ENCODE peak calls at places on chromosomes 2 and 18, in seven cellular contexts. T is heart left ventricle, G is body of pancreas, W is fibroblast of lung, N is tibial nerve, Y is astrocyte, I is heart right ventricle. J is an unnamed sample.

GRCh38 chr2:74374509-74375205 is 5.5 kb downstream of the DCTN1 start:
- DNase-seq in N (peak; percentile 71), I (peak; percentile 64), G (peak; percentile 25), W (peak; percentile 83), T (peak; percentile 86), Y (peak; percentile 75), J (no peak)

GRCh38 chr2:15599994-15600393 is 8.3 kb downstream of the DDX1 start:
- DNase-seq in G (no peak), N (no peak), T (no peak), I (no peak), Y (no peak), W (no peak), J (no peak)

GRCh38 chr2:103739216-103739615 is 977.4 kb downstream of the TMEM182 start:
- DNase-seq in I (no peak), Y (no peak), G (no peak), N (no peak), T (no peak), W (peak; percentile 1), J (no peak)

GRCh38 chr18:7155092-7155491 is 37.5 kb upstream of the LAMA1 start:
- DNase-seq in N (no peak), Y (no peak), W (no peak), G (no peak), I (no peak), T (no peak), J (no peak)

GRCh38 chr2:66013456-66013855 is 421.5 kb upstream of the MEIS1 start:
- DNase-seq in T (no peak), I (no peak), N (no peak), W (no peak), G (no peak), Y (no peak), J (no peak)

GRCh38 chr2:73285162-73285739 is 973 bp upstream of the FBXO41 start:
- DNase-seq in I (no peak), G (no peak), Y (no peak), N (no peak), T (no peak), W (no peak), J (no peak)

GRCh38 chr2:210227689-210228088 is 2.4 kb upstream of the ACADL start:
- DNase-seq in I (no peak), Y (no peak), T (no peak), N (no peak), G (no peak), W (no peak), J (peak; percentile 76)

GRCh38 chr18:22983175-22983574 is 50.0 kb downstream of the RBBP8 start:
- DNase-seq in I (no peak), N (no peak), G (no peak), Y (peak; percentile 42), T (no peak), W (peak; percentile 47), J (no peak)

GRCh38 chr2:26666671-26667070 is 25.5 kb upstream of the CIB4 start:
- DNase-seq in N (no peak), W (peak; percentile 30), Y (no peak), I (no peak), G (no peak), T (no peak), J (no peak)

GRCh38 chr2:20594957-20595356 is 55.9 kb downstream of the HS1BP3 start:
- DNase-seq in T (no peak), I (peak; percentile 2), N (no peak), Y (no peak), G (peak; percentile 6), W (no peak), J (peak; percentile 34)

GRCh38 chr18:59779979-59780378 is 82.8 kb upstream of the CCBE1 start:
- DNase-seq in Y (peak; percentile 91), G (no peak), N (no peak), W (peak; percentile 93), T (no peak), I (no peak), J (no peak)

GRCh38 chr18:57901819-57902600 is 98.9 kb upstream of the ATP8B1 start:
- DNase-seq in G (no peak), I (no peak), W (peak; percentile 7), T (no peak), Y (no peak), N (no peak), J (no peak)

GRCh38 chr2:181575650-181576025 is 81.3 kb downstream of the CERKL start:
- DNase-seq in N (no peak), W (no peak), T (no peak), Y (no peak), I (no peak), G (no peak), J (no peak)

GRCh38 chr2:128607981-128608506 is 289.4 kb upstream of the HS6ST1 start:
- DNase-seq in T (no peak), N (peak; percentile 12), Y (no peak), G (no peak), W (no peak), I (no peak), J (peak; percentile 40)
- H3K4me3 ChIP-seq in T (no peak overlapping the region), N (peak overlapping the region; percentile 28), Y (no peak overlapping the region), G (no peak overlapping the region), W (peak overlapping the region; percentile 14), I (no peak overlapping the region), J (no peak overlapping the region)

GRCh38 chr18:67590571-67591141 is 74.1 kb upstream of the DSEL start:
- DNase-seq in W (peak; percentile 50), I (no peak), T (no peak), Y (peak; percentile 28), N (no peak), G (no peak), J (no peak)
- TF ChIP-seq CTCF in W (peak; percentile 29), I (no peak), T (peak; percentile 6), Y (no peak), N (no peak), G (no peak), J (peak; percentile 17)

DNA sequence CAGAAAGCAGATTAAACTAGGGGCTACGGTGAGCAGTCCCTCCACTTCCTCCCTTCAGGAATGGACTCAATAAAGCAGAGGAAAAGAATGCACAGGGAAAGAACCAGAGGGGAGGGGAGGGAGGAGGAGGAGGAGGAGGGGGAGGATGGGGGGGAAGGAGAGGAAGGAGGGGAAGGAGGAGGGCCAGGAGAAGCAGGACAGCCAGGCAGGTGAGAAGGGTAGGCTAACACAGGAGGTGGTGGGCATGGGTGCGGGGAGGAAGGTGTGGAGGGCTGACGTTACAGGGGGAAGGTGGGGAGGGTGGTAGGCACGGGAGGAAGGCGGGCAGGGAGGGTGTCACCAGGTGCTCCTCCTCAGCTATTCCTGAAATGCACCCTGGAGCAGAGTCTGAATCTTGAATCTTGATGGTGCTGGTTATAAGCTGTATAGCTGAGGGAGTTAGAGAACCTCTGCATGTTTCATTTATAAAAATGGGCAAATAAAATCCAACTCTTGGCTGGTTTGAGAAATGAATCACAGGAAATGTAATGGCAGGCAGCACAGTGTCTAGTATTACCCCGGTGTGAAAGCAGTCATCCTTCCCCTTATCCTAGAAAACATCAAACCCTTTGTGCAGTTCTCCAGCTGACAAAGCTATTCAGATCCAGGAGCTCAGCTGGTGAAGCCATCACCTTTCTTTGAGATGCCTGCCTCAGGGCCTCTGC is 3.4 kb downstream of the TMEM18 start:
- DNase-seq in W (peak; percentile 57), G (no peak), T (no peak), I (no peak), N (no peak), Y (peak; percentile 39), J (no peak)
- H3K4me3 ChIP-seq in W (no peak overlapping the region), G (no peak overlapping the region), T (no peak overlapping the region), I (no peak overlapping the region), N (no peak overlapping the region), Y (no peak overlapping the region), J (no peak overlapping the region)

GRCh38 chr2:201071305-201072200 is at the start of the genes HYCC2 and NDUFB3:
- DNase-seq in G (peak; percentile 92), I (peak; percentile 90), W (peak; percentile 91), Y (peak; percentile 85), N (peak; percentile 80), T (peak; percentile 91), J (peak; percentile 93)
- TF ChIP-seq CTCF in G (peak; percentile 62), I (no peak), W (peak; percentile 30), Y (no peak), N (peak; percentile 62), T (peak; percentile 55), J (peak; percentile 39)

DNA sequence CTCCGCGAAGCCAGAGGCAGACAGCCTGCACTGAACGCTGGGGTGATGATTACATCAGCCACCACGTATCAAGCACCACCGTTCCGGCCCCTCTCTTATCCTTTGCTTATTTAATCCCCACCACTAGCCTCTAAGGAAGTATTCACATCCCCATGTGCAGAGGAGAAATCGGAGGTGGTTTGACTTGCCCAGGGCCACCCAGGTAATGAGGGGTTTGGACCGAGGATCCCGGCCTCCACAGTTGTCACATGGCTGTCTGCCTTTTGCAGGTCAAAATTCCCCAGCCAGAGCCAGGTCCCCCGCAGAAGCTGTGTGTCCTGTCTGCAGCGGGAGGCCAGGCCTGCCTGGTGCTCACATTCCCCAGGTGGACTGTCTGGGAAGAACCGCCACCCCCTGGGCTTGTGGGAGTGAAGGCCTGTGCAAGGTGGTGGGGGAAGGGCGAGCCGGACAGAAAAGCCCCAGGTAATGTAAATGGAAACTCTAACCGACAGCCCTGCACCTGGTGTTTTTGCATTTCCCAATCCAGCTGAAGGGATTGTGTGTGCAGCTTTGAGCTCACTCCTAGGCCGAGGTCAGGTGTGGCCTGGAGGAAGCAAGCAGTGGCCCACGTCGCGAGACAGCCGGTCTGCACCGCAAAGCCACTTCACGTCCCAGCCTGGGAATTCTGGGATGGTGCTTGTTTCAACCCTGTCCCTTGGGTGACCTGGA is 108.5 kb upstream of the ID2 start:
- DNase-seq in N (no peak), T (peak; percentile 21), W (no peak), I (no peak), Y (no peak), G (no peak), J (no peak)
- H3K4me3 ChIP-seq in N (no peak overlapping the region), T (no peak overlapping the region), W (no peak overlapping the region), I (no peak overlapping the region), Y (no peak overlapping the region), G (no peak overlapping the region), J (no peak overlapping the region)

DNA sequence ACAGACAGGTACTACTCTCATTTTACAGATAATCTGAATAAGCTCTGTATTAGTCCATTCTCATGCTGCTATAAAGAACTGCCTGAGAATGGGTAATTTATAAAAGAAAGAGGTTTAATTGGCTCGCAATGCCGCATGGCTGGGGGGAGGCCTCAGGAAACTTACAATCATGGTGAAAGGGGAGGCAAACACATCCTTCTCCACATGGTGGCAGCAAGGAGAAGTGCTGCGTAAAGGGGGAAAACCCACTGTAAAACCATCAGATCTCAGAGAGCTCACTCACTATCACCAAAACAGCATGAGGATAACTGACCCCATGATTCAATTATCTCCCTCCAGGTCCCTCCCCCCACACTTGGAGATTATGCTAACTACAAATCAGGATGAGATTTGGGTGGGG is 254.4 kb downstream of the KCNE4 start:
- DNase-seq in N (no peak), I (no peak), W (peak; percentile 36), T (no peak), G (no peak), Y (no peak), J (no peak)
- TF ChIP-seq CTCF in N (no peak), I (no peak), W (peak; percentile 65), T (no peak), G (peak; percentile 28), Y (peak; percentile 29), J (no peak)

J was measured in right lobe of liver.